ENCODE peak calls at places on chromosomes 3 and 15, in four cellular contexts. B, H, O and U are unnamed samples.

GRCh38 chr3:69304396-69304795 is 81.5 kb downstream of the FRMD4B start:
- DNase-seq in O (no peak), H (no peak), B (no peak), U (no peak)

GRCh38 chr15:41836713-41837454 is 1.8 kb upstream of the PLA2G4B start:
- DNase-seq in O (no peak), H (no peak), B (no peak), U (no peak)

GRCh38 chr3:78754066-78754743 is 1013.6 kb downstream of the ROBO1 start:
- DNase-seq in B (no peak), O (no peak), H (no peak), U (no peak)

GRCh38 chr15:79872358-79873017 is 24.3 kb downstream of the MTHFS start:
- DNase-seq in O (no peak), B (no peak), H (no peak), U (no peak)

GRCh38 chr3:45795882-45796765 is at the start of gene SLC6A20:
- DNase-seq in O (no peak), B (no peak), H (no peak), U (peak; percentile 76)

GRCh38 chr3:105836533-105836932 is 32.3 kb downstream of the CBLB start:
- DNase-seq in B (peak; percentile 68), H (no peak), O (no peak), U (no peak)

GRCh38 chr3:54870423-54870822 is 57.4 kb downstream of the LRTM1 start:
- DNase-seq in B (no peak), H (peak; percentile 22), O (no peak), U (peak; percentile 55)

GRCh38 chr3:95348879-95349278 is 1286.0 kb downstream of the NSUN3 start:
- DNase-seq in H (no peak), O (no peak), B (no peak), U (no peak)

GRCh38 chr3:34678580-34678979 is 880.1 kb downstream of the PDCD6IP start:
- DNase-seq in B (no peak), O (no peak), H (no peak), U (no peak)

GRCh38 chr3:197600796-197601565 is 45.2 kb upstream of the BDH1 start:
- DNase-seq in O (no peak), B (no peak), H (no peak), U (no peak)

GRCh38 chr3:173743111-173743510 is 345.6 kb downstream of the NLGN1 start:
- DNase-seq in O (no peak), H (no peak), B (no peak), U (no peak)

GRCh38 chr15:26889298-26889898 is 22.5 kb downstream of the GABRA5 start:
- DNase-seq in B (peak; percentile 23), O (no peak), H (peak; percentile 48), U (peak; percentile 57)

GRCh38 chr3:125141596-125142417 is 70.7 kb downstream of the SLC12A8 start:
- DNase-seq in O (no peak), H (no peak), B (no peak), U (peak; percentile 77)

GRCh38 chr15:67366904-67367303 is 112.3 kb downstream of the IQCH start:
- DNase-seq in B (peak; percentile 1), O (no peak), H (no peak), U (no peak)

GRCh38 chr3:25410703-25411102 is 17.4 kb upstream of the RARB start:
- DNase-seq in O (no peak), B (no peak), H (no peak), U (no peak)

GRCh38 chr3:136818851-136819783 is at the start of gene SLC35G2:
- DNase-seq in B (no peak), H (peak; percentile 39), O (no peak), U (peak; percentile 87)

GRCh38 chr3:36944012-36944640 is 728 bp downstream of the TRANK1 start:
- DNase-seq in O (no peak), B (no peak), H (no peak), U (peak; percentile 66)

GRCh38 chr3:110684436-110684835 is 387.2 kb upstream of the NECTIN3 start:
- DNase-seq in O (no peak), H (no peak), B (no peak), U (no peak)

GRCh38 chr3:110685630-110686029 is 386.0 kb upstream of the NECTIN3 start:
- DNase-seq in O (peak; percentile 31), B (no peak), H (no peak), U (no peak)

GRCh38 chr3:110686691-110687090 is 384.9 kb upstream of the NECTIN3 start:
- DNase-seq in H (no peak), B (no peak), O (no peak), U (no peak)

DNA sequence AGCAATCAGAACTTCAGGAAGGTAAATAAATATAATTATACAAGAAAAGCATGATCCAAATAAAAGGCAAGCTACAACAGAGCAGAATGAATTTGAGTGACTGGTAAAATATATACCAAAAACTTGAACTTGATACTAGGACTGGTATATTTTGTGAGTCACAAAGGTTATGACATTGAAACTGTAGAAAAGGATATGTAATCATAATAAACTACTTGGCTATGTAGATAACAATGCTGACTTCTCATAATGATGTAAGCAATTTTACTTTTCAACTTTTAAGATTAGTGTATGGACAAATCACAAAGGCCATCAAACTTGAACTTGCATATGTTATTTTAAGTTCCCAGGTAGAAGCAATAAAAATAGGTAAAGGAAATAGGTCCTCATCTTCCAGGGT is 384.5 kb upstream of the NECTIN3 start:
- DNase-seq in H (no peak), O (no peak), B (no peak), U (no peak)
- TF ChIP-seq NRF1 in H (no peak), O (no peak), B (no peak), U (no peak)

GRCh38 chr15:77071338-77072223 is 672 bp upstream of the TSPAN3 start:
- DNase-seq in H (no peak), O (no peak), B (no peak), U (no peak)
- TF ChIP-seq TAF1 in H (no peak), O (no peak), B (no peak), U (no peak)

GRCh38 chr3:121648219-121648958 is 12.3 kb downstream of the HCLS1 start:
- DNase-seq in O (no peak), B (no peak), H (no peak), U (no peak)
- TF ChIP-seq NRF1 in O (no peak), B (no peak), H (no peak), U (no peak)

GRCh38 chr3:123930426-123930825 is 30.6 kb downstream of the CCDC14 start:
- DNase-seq in H (no peak), B (no peak), O (no peak), U (no peak)
- TF ChIP-seq TAF1 in H (no peak), B (no peak), O (no peak), U (no peak)

GRCh38 chr15:44694416-44694815 is 16.7 kb downstream of the PATL2 start:
- DNase-seq in H (no peak), B (no peak), O (no peak), U (no peak)
- TF ChIP-seq NRF1 in H (no peak), B (no peak), O (no peak), U (no peak)

GRCh38 chr15:47715856-47716445 is 1.4 kb upstream of the SEMA6D start:
- DNase-seq in O (no peak), B (no peak), H (no peak), U (no peak)
- TF ChIP-seq TAF1 in O (no peak), B (no peak), H (no peak), U (no peak)

GRCh38 chr3:182829761-182830405 is 36.6 kb downstream of the ATP11B start:
- DNase-seq in H (no peak), O (no peak), B (no peak), U (no peak)
- TF ChIP-seq NRF1 in H (no peak), O (no peak), B (no peak), U (no peak)

GRCh38 chr3:141469712-141470111 is 17.1 kb upstream of the RASA2 start:
- DNase-seq in O (no peak), H (no peak), B (no peak), U (no peak)

GRCh38 chr3:141462176-141462859 is 24.5 kb upstream of the RASA2 start:
- DNase-seq in H (no peak), B (no peak), O (no peak), U (no peak)

GRCh38 chr3:141471160-141471559 is 15.7 kb upstream of the RASA2 start:
- DNase-seq in H (no peak), O (no peak), B (no peak), U (no peak)

GRCh38 chr3:141465221-141465620 is 21.6 kb upstream of the RASA2 start:
- DNase-seq in B (no peak), H (no peak), O (no peak), U (peak; percentile 24)

DNA sequence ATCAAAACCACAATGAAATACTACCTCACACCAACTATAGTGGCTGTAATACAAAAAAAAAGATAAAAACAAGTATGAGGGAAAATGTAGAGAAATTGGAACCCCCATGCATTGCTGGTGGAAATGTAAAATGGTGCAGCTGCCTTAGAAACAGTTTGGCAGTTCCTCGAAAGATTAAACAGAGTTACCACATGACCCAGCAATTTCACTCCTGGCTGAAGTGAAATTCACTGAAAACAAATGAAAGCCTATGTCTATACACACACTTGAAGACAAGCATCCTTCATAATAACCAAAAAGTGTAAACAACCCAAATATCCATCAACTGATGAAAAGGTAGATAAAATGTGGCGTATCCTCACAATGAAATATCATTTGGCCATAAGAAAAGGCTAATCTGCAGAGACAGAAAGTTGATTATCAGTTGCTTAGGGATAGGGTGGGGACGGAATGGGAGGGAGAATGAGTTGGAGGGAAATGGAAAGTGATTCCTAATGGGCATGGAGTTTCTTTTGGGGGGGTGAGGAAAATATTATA is 20.1 kb upstream of the RASA2 start:
- DNase-seq in H (no peak), B (no peak), O (no peak), U (no peak)
- TF ChIP-seq TAF1 in H (no peak), B (no peak), O (no peak), U (no peak)